ENCODE peak calls at places on chromosomes 6 and 20, in nine cellular contexts. D is ascending aorta; X is A549; T is CD8-positive, alpha-beta T cell; M is left ventricle myocardium inferior; P is keratinocyte; W is psoas muscle; B is pancreas; O is fibroblast of lung. I is an unnamed sample. For H3K4me1, the result is how much of the 10 kb centered on the place peaks cover.

GRCh38 chr20:35248641-35249475 is 22.4 kb downstream of the MMP24 start:
- DNase-seq in D (no peak), X (no peak), T (no peak), M (no peak), P (no peak), W (no peak), B (no peak), O (no peak), I (no peak)

GRCh38 chr20:4813839-4814695 is 92.4 kb downstream of the PRND start:
- DNase-seq in D (no peak), X (no peak), T (no peak), M (no peak), P (no peak), W (no peak), B (no peak), O (no peak), I (no peak)

GRCh38 chr6:52820198-52820597 is 16.6 kb upstream of the GSTA1 start:
- DNase-seq in D (no peak), X (no peak), T (no peak), M (no peak), P (no peak), W (no peak), B (no peak), O (peak), I (no peak)

GRCh38 chr20:19275630-19276071 is 63.2 kb downstream of the SLC24A3 start:
- DNase-seq in D (no peak), X (no peak), T (no peak), M (peak), P (no peak), W (peak), B (peak), O (peak), I (no peak)

GRCh38 chr6:89260832-89261231 is 43.7 kb upstream of the GABRR1 start:
- DNase-seq in D (no peak), X (no peak), T (no peak), M (no peak), P (no peak), W (no peak), B (no peak), O (no peak), I (no peak)

GRCh38 chr6:130920969-130921368 is 93.8 kb downstream of the SMLR1 start:
- DNase-seq in D (no peak), X (no peak), T (no peak), M (no peak), P (no peak), W (no peak), B (no peak), O (no peak), I (no peak)

GRCh38 chr20:43916073-43916874 is 1.6 kb downstream of the TOX2 start:
- DNase-seq in D (no peak), X (no peak), T (no peak), M (no peak), P (no peak), W (no peak), B (no peak), O (peak), I (peak)

GRCh38 chr6:16043171-16044142 is 85.4 kb upstream of the MYLIP start:
- DNase-seq in D (no peak), X (no peak), T (no peak), M (no peak), P (no peak), W (no peak), B (no peak), O (no peak), I (no peak)

GRCh38 chr6:121158438-121158837 is 175.8 kb downstream of the TBC1D32 start:
- DNase-seq in D (no peak), X (no peak), T (no peak), M (no peak), P (no peak), W (no peak), B (no peak), O (no peak), I (no peak)

GRCh38 chr6:15344831-15345230 is 99.0 kb downstream of the JARID2 start:
- DNase-seq in D (no peak), X (no peak), T (no peak), M (no peak), P (no peak), W (no peak), B (no peak), O (peak), I (no peak)

GRCh38 chr20:20712474-20713243 is at the start of gene RALGAPA2:
- DNase-seq in D (peak), X (peak), T (peak), M (peak), P (peak), W (peak), B (peak), O (peak), I (peak)

GRCh38 chr20:20712004-20712473 is 405 bp downstream of the RALGAPA2 start:
- DNase-seq in D (no peak), X (no peak), T (no peak), M (no peak), P (no peak), W (no peak), B (no peak), O (peak), I (no peak)

GRCh38 chr20:20710443-20710842 is 2.0 kb downstream of the RALGAPA2 start:
- DNase-seq in D (no peak), X (no peak), T (no peak), M (no peak), P (no peak), W (no peak), B (no peak), O (no peak), I (no peak)

GRCh38 chr20:20710847-20711315 is 1.6 kb downstream of the RALGAPA2 start:
- DNase-seq in D (no peak), X (no peak), T (no peak), M (no peak), P (no peak), W (no peak), B (peak), O (no peak), I (no peak)

DNA sequence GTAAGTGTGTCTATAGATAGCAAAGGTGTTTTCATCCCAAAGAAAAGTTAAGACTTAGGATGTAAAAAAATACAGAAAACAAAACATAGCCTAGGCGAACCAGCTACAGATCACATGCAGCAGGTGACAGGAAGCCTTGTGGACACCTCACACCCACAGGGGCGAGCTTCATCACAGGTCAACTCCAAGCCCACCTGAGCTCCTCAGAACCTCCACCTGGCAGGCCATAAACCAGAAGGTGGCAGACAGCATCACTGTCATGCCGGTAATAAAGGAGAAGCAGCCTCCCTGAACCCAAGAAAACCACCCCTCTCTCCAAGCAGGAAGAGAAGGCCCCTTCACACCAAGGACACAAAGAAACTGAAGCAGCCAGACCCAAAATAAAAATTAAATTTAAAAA is 1.0 kb downstream of the RALGAPA2 start:
- DNase-seq in D (no peak), X (no peak), T (no peak), M (no peak), P (no peak), W (no peak), B (peak), O (no peak), I (no peak)
- TF ChIP-seq CTCF in D (no peak), X (no peak), T (no peak), M (no peak), P (no peak), W (no peak), B (no peak), O (no peak), I (no peak)

GRCh38 chr6:43389713-43390265 is 20.3 kb upstream of the ZNF318 start:
- DNase-seq in D (no peak), X (no peak), T (no peak), M (no peak), P (no peak), W (no peak), B (no peak), O (no peak), I (no peak)
- H3K4me1 ChIP-seq in D (under half), X (under half), T (under half), M (under half), P (under half), W (under half), B (under half), O (under half), I (under half)

GRCh38 chr6:161244725-161245124 is 29.1 kb downstream of the AGPAT4 start:
- DNase-seq in D (no peak), X (no peak), T (no peak), M (no peak), P (no peak), W (no peak), B (no peak), O (no peak), I (no peak)
- TF ChIP-seq CTCF in D (no peak), X (no peak), T (no peak), M (no peak), P (no peak), W (no peak), B (no peak), O (no peak), I (no peak)

GRCh38 chr6:87881342-87881895 is 166.2 kb upstream of the SPACA1 start:
- DNase-seq in D (no peak), X (no peak), T (no peak), M (no peak), P (no peak), W (no peak), B (no peak), O (no peak), I (no peak)

GRCh38 chr6:87870606-87871005 is 168.6 kb upstream of the AKIRIN2 start:
- DNase-seq in D (no peak), X (no peak), T (no peak), M (no peak), P (no peak), W (no peak), B (no peak), O (no peak), I (no peak)

GRCh38 chr6:87873556-87873955 is 171.5 kb upstream of the AKIRIN2 start:
- DNase-seq in D (no peak), X (no peak), T (no peak), M (no peak), P (no peak), W (no peak), B (no peak), O (no peak), I (no peak)

GRCh38 chr6:87879144-87879861 is 168.3 kb upstream of the SPACA1 start:
- DNase-seq in D (no peak), X (no peak), T (no peak), M (no peak), P (no peak), W (no peak), B (no peak), O (no peak), I (no peak)

DNA sequence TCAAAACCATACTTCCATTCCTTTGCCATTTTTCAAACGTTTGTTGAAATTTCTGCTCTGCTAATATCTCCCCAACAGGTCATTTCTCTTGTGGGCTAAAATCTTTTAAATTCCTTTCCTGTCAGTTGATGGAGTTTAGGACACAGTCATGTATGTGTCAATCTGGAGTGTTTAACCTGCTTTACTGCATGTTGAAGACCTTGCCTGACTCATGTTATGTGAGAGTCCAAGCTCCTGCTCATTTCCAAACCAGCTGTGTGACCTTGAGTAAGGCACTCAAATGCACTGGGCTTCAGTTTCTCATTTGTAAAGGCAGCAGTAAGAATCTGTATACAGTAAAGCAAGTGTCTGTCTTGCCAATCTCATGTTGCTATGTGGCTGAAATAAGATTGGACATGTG is 171.9 kb upstream of the SPACA1 start:
- DNase-seq in D (no peak), X (no peak), T (no peak), M (no peak), P (no peak), W (no peak), B (no peak), O (no peak), I (no peak)
- H3K4me1 ChIP-seq in D (under half), X (under half), T (under half), M (under half), P (under half), W (under half), B (under half), O (under half), I (under half)

DNA sequence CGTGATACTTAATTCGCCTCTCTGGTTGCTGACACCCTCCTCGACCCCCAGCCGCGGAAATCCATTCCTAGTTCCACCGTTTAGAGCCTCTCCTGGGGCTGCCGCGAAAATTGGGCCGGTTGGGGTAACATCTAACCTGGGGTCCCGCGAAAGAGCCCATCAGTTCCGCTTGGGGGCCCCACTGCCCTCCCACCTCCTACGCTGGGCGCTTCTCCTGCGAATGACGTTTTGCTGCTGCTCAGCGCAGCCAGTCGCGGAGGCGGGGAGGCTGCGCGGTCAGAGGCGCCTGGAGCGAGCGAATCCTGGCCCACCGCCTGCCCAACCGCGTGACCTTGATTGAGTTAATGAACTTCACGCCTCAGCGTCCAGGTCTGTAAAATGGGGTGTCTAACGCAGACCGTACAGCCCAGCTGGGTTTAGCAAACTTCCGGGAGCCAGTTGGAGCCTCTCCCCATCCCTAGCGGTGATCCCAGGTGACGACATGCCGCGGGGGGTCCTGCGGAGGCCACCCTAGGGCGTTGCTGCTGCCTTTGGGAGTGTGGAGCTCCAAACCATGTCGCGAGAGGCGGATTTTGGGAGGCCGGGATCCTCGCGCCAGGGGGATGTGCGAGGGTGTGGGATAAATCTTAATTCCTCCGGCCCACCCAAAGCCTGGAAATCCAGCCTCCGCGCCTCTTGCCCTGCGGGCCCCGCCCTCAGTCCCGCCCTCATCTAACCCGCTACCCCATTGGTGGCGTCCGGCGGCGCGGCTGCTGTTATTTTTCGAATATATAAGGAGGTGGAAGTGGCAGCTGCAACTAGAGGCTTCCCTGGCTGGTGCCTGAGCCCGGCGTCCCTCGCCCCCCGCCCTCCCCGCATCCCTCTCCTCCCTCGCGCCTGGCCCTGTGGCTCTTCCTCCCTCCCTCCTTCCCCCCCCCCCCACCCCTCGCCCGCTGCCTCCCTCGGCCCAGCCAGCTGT is at the start of gene CDC25B:
- DNase-seq in D (peak), X (peak), T (peak), M (peak), P (no peak), W (peak), B (peak), O (peak), I (peak)
- TF ChIP-seq CTCF in D (peak), X (peak), T (peak), M (peak), P (peak), W (peak), B (peak), O (peak), I (peak)

GRCh38 chr6:43823390-43823789 is 53.4 kb downstream of the VEGFA start:
- DNase-seq in D (no peak), X (no peak), T (no peak), M (no peak), P (no peak), W (no peak), B (peak), O (no peak), I (no peak)

GRCh38 chr6:43823879-43824740 is 54.1 kb downstream of the VEGFA start:
- DNase-seq in D (no peak), X (no peak), T (no peak), M (no peak), P (no peak), W (no peak), B (peak), O (no peak), I (no peak)

GRCh38 chr6:43824741-43825064 is 54.7 kb downstream of the VEGFA start:
- DNase-seq in D (no peak), X (no peak), T (no peak), M (no peak), P (no peak), W (no peak), B (no peak), O (peak), I (no peak)

GRCh38 chr6:43826739-43827138 is 56.7 kb downstream of the VEGFA start:
- DNase-seq in D (no peak), X (no peak), T (no peak), M (no peak), P (no peak), W (no peak), B (peak), O (no peak), I (no peak)

GRCh38 chr6:43825187-43826115 is 55.4 kb downstream of the VEGFA start:
- DNase-seq in D (no peak), X (no peak), T (no peak), M (no peak), P (no peak), W (no peak), B (peak), O (no peak), I (no peak)
- H3K4me1 ChIP-seq in D (under half), X (under half), T (under half), M (under half), P (under half), W (under half), B (under half), O (under half), I (under half)

GRCh38 chr6:104941694-104942177 is 15.2 kb upstream of the LIN28B start:
- DNase-seq in D (no peak), X (no peak), T (no peak), M (no peak), P (no peak), W (no peak), B (no peak), O (no peak), I (no peak)
- TF ChIP-seq CTCF in D (no peak), X (no peak), T (no peak), M (no peak), P (no peak), W (no peak), B (no peak), O (no peak), I (no peak)

DNA sequence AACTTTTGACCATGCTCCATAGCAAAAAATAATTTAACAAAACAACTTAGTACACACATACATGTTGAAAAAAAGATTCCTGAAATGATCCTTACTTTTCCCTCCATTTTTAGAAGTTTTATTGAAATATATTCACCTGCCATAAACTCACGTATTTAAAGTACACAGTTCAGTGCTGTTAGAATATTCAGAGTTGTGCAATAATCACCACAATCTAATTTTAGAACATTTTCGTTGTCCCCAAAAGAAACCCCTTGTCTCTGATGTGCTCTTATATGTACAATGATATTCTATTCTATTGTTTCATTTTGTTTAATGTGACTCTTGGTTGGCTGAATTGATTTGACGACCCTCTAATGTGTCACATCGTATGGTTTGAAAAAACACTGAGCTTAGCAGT is 15.9 kb downstream of the ROS1 start:
- DNase-seq in D (no peak), X (no peak), T (no peak), M (no peak), P (no peak), W (no peak), B (no peak), O (no peak), I (no peak)
- H3K4me1 ChIP-seq in D (under half), X (under half), T (under half), M (under half), P (under half), W (under half), B (under half), O (under half), I (under half)

DNA sequence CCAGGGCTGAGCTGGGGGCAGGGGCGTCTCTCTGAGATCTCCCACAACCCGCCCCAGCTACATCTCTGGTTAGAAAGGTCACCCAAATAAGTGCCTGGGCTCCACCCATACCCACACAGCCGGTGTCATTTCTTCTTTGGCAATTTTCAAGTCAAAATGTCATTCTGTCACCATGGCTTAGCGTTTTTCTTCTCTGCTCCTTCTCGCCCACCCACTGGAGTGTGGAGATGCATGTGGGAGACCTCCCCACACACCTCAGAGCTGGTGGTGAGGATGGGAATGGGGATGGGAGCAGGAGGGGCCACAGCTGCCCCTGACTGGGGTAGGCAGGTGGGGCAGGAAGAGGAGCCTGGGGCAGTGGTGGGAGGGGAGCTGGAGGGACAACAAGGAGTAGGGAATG is 63.1 kb downstream of the CPNE5 start:
- DNase-seq in D (no peak), X (no peak), T (no peak), M (no peak), P (no peak), W (no peak), B (no peak), O (no peak), I (no peak)
- TF ChIP-seq CTCF in D (no peak), X (no peak), T (no peak), M (no peak), P (no peak), W (no peak), B (no peak), O (no peak), I (no peak)